ENCODE peak calls at places on chromosomes 12 and 14, in seven cellular contexts. One of them, this sample, is unnamed.
A peak's percentile ranks its signal among the peaks of the same experiment; 100 is the strongest.

GRCh38 chr14:74538411-74539391 is 45.1 kb downstream of the ISCA2 start:
- DNase-seq in endothelial cell of umbilical vein: no peak
- DNase-seq in GM06990: no peak
- DNase-seq in CD4-positive, alpha-beta T cell: no peak
- DNase-seq in lung: no peak
- DNase-seq in left ventricle myocardium inferior: no peak
- DNase-seq in fibroblast of mammary gland: no peak
- DNase-seq in this sample: no peak

GRCh38 chr14:56120091-56120632 is 2.0 kb downstream of the PELI2 start:
- DNase-seq in endothelial cell of umbilical vein: peak; percentile 65
- DNase-seq in GM06990: no peak
- DNase-seq in CD4-positive, alpha-beta T cell: no peak
- DNase-seq in lung: no peak
- DNase-seq in left ventricle myocardium inferior: no peak
- DNase-seq in fibroblast of mammary gland: peak; percentile 33
- DNase-seq in this sample: peak; percentile 19

GRCh38 chr12:109680521-109681030 is 33.0 kb upstream of the FAM222A start:
- DNase-seq in endothelial cell of umbilical vein: no peak
- DNase-seq in GM06990: no peak
- DNase-seq in CD4-positive, alpha-beta T cell: no peak
- DNase-seq in lung: no peak
- DNase-seq in left ventricle myocardium inferior: no peak
- DNase-seq in fibroblast of mammary gland: no peak
- DNase-seq in this sample: no peak

GRCh38 chr12:7162691-7163114 is 26.8 kb upstream of the PEX5 start:
- DNase-seq in endothelial cell of umbilical vein: no peak
- DNase-seq in GM06990: no peak
- DNase-seq in CD4-positive, alpha-beta T cell: peak; percentile 14
- DNase-seq in lung: peak; percentile 52
- DNase-seq in left ventricle myocardium inferior: no peak
- DNase-seq in fibroblast of mammary gland: no peak
- DNase-seq in this sample: no peak

GRCh38 chr14:65961004-65961403 is 525.2 kb upstream of the CCDC196 start:
- DNase-seq in endothelial cell of umbilical vein: peak; percentile 39
- DNase-seq in GM06990: peak; percentile 19
- DNase-seq in CD4-positive, alpha-beta T cell: peak; percentile 61
- DNase-seq in lung: peak; percentile 41
- DNase-seq in left ventricle myocardium inferior: peak; percentile 20
- DNase-seq in fibroblast of mammary gland: peak; percentile 62
- DNase-seq in this sample: peak; percentile 6

GRCh38 chr14:96130854-96131253 is 73.8 kb upstream of the BDKRB2 start:
- DNase-seq in endothelial cell of umbilical vein: no peak
- DNase-seq in GM06990: no peak
- DNase-seq in CD4-positive, alpha-beta T cell: no peak
- DNase-seq in lung: no peak
- DNase-seq in left ventricle myocardium inferior: no peak
- DNase-seq in fibroblast of mammary gland: peak; percentile 63
- DNase-seq in this sample: peak; percentile 31

GRCh38 chr12:77724367-77724957 is 106.2 kb upstream of the NAV3 start:
- DNase-seq in endothelial cell of umbilical vein: peak; percentile 61
- DNase-seq in GM06990: no peak
- DNase-seq in CD4-positive, alpha-beta T cell: no peak
- DNase-seq in lung: no peak
- DNase-seq in left ventricle myocardium inferior: no peak
- DNase-seq in fibroblast of mammary gland: peak; percentile 69
- DNase-seq in this sample: peak; percentile 61

GRCh38 chr12:105092336-105092735 is 8.1 kb upstream of the ALDH1L2 start:
- DNase-seq in endothelial cell of umbilical vein: no peak
- DNase-seq in GM06990: no peak
- DNase-seq in CD4-positive, alpha-beta T cell: no peak
- DNase-seq in lung: no peak
- DNase-seq in left ventricle myocardium inferior: no peak
- DNase-seq in fibroblast of mammary gland: no peak
- DNase-seq in this sample: no peak

GRCh38 chr12:72075401-72075800 is 136.8 kb downstream of the TPH2 start:
- DNase-seq in endothelial cell of umbilical vein: no peak
- DNase-seq in GM06990: no peak
- DNase-seq in CD4-positive, alpha-beta T cell: no peak
- DNase-seq in lung: no peak
- DNase-seq in left ventricle myocardium inferior: no peak
- DNase-seq in fibroblast of mammary gland: no peak
- DNase-seq in this sample: no peak

GRCh38 chr12:102539651-102540553 is 59.5 kb upstream of the IGF1 start:
- DNase-seq in endothelial cell of umbilical vein: no peak
- DNase-seq in GM06990: no peak
- DNase-seq in CD4-positive, alpha-beta T cell: no peak
- DNase-seq in lung: no peak
- DNase-seq in left ventricle myocardium inferior: no peak
- DNase-seq in fibroblast of mammary gland: peak; percentile 71
- DNase-seq in this sample: peak; percentile 95

GRCh38 chr12:31506907-31507306 is 84.0 kb downstream of the DENND5B start:
- DNase-seq in endothelial cell of umbilical vein: peak; percentile 72
- DNase-seq in GM06990: no peak
- DNase-seq in CD4-positive, alpha-beta T cell: no peak
- DNase-seq in lung: no peak
- DNase-seq in left ventricle myocardium inferior: no peak
- DNase-seq in fibroblast of mammary gland: no peak
- DNase-seq in this sample: peak; percentile 22

GRCh38 chr14:63308723-63309317 is 9.9 kb downstream of the GPHB5 start:
- DNase-seq in endothelial cell of umbilical vein: peak; percentile 57
- DNase-seq in GM06990: no peak
- DNase-seq in CD4-positive, alpha-beta T cell: no peak
- DNase-seq in lung: no peak
- DNase-seq in left ventricle myocardium inferior: no peak
- DNase-seq in fibroblast of mammary gland: peak; percentile 15
- DNase-seq in this sample: no peak

GRCh38 chr14:24117179-24117578 is 2.4 kb upstream of the NRL start:
- DNase-seq in endothelial cell of umbilical vein: no peak
- DNase-seq in GM06990: no peak
- DNase-seq in CD4-positive, alpha-beta T cell: no peak
- DNase-seq in lung: no peak
- DNase-seq in left ventricle myocardium inferior: no peak
- DNase-seq in fibroblast of mammary gland: no peak
- DNase-seq in this sample: no peak

GRCh38 chr14:23569443-23570151 is 2.0 kb upstream of the AP1G2 start:
- DNase-seq in endothelial cell of umbilical vein: no peak
- DNase-seq in GM06990: no peak
- DNase-seq in CD4-positive, alpha-beta T cell: no peak
- DNase-seq in lung: no peak
- DNase-seq in left ventricle myocardium inferior: no peak
- DNase-seq in fibroblast of mammary gland: no peak
- DNase-seq in this sample: peak; percentile 19

GRCh38 chr12:78181544-78182162 is 351.0 kb downstream of the NAV3 start:
- DNase-seq in endothelial cell of umbilical vein: peak; percentile 56
- DNase-seq in GM06990: no peak
- DNase-seq in CD4-positive, alpha-beta T cell: no peak
- DNase-seq in lung: no peak
- DNase-seq in left ventricle myocardium inferior: no peak
- DNase-seq in fibroblast of mammary gland: peak; percentile 38
- DNase-seq in this sample: no peak

GRCh38 chr14:39229222-39229543 is 4.5 kb upstream of the MIA2 start:
- DNase-seq in endothelial cell of umbilical vein: no peak
- DNase-seq in GM06990: peak; percentile 18
- DNase-seq in CD4-positive, alpha-beta T cell: peak; percentile 22
- DNase-seq in lung: no peak
- DNase-seq in left ventricle myocardium inferior: no peak
- DNase-seq in fibroblast of mammary gland: peak; percentile 53
- DNase-seq in this sample: no peak

GRCh38 chr12:39490500-39491276 is 47.8 kb upstream of the KIF21A start:
- DNase-seq in endothelial cell of umbilical vein: no peak
- DNase-seq in GM06990: no peak
- DNase-seq in CD4-positive, alpha-beta T cell: no peak
- DNase-seq in lung: no peak
- DNase-seq in left ventricle myocardium inferior: no peak
- DNase-seq in fibroblast of mammary gland: peak; percentile 96
- DNase-seq in this sample: no peak

GRCh38 chr14:70201994-70202393 is 13.2 kb upstream of the SLC8A3 start:
- DNase-seq in endothelial cell of umbilical vein: no peak
- DNase-seq in GM06990: no peak
- DNase-seq in CD4-positive, alpha-beta T cell: no peak
- DNase-seq in lung: no peak
- DNase-seq in left ventricle myocardium inferior: no peak
- DNase-seq in fibroblast of mammary gland: no peak
- DNase-seq in this sample: no peak

GRCh38 chr12:29396774-29397173 is 15.8 kb upstream of the ERGIC2 start:
- DNase-seq in endothelial cell of umbilical vein: no peak
- DNase-seq in GM06990: no peak
- DNase-seq in CD4-positive, alpha-beta T cell: no peak
- DNase-seq in lung: no peak
- DNase-seq in left ventricle myocardium inferior: no peak
- DNase-seq in fibroblast of mammary gland: no peak
- DNase-seq in this sample: peak; percentile 4

GRCh38 chr12:15522574-15523187 is 200.4 kb downstream of the PTPRO start:
- DNase-seq in endothelial cell of umbilical vein: peak; percentile 54
- DNase-seq in GM06990: no peak
- DNase-seq in CD4-positive, alpha-beta T cell: no peak
- DNase-seq in lung: no peak
- DNase-seq in left ventricle myocardium inferior: no peak
- DNase-seq in fibroblast of mammary gland: peak; percentile 75
- DNase-seq in this sample: peak; percentile 52

GRCh38 chr14:29821665-29822429 is 105.8 kb downstream of the PRKD1 start:
- DNase-seq in endothelial cell of umbilical vein: no peak
- DNase-seq in GM06990: no peak
- DNase-seq in CD4-positive, alpha-beta T cell: no peak
- DNase-seq in lung: no peak
- DNase-seq in left ventricle myocardium inferior: no peak
- DNase-seq in fibroblast of mammary gland: peak; percentile 28
- DNase-seq in this sample: no peak

GRCh38 chr14:34912966-34913365 is 37.8 kb upstream of the BAZ1A start:
- DNase-seq in endothelial cell of umbilical vein: no peak
- DNase-seq in GM06990: no peak
- DNase-seq in CD4-positive, alpha-beta T cell: no peak
- DNase-seq in lung: no peak
- DNase-seq in left ventricle myocardium inferior: no peak
- DNase-seq in fibroblast of mammary gland: no peak
- DNase-seq in this sample: no peak

GRCh38 chr14:34911209-34912150 is 36.3 kb upstream of the BAZ1A start:
- DNase-seq in endothelial cell of umbilical vein: peak; percentile 26
- DNase-seq in GM06990: no peak
- DNase-seq in CD4-positive, alpha-beta T cell: no peak
- DNase-seq in lung: no peak
- DNase-seq in left ventricle myocardium inferior: no peak
- DNase-seq in fibroblast of mammary gland: peak; percentile 45
- DNase-seq in this sample: peak; percentile 55

GRCh38 chr14:34913619-34914018 is 38.5 kb upstream of the BAZ1A start:
- DNase-seq in endothelial cell of umbilical vein: no peak
- DNase-seq in GM06990: no peak
- DNase-seq in CD4-positive, alpha-beta T cell: no peak
- DNase-seq in lung: no peak
- DNase-seq in left ventricle myocardium inferior: no peak
- DNase-seq in fibroblast of mammary gland: no peak
- DNase-seq in this sample: no peak

GRCh38 chr14:34906287-34906686 is 31.1 kb upstream of the BAZ1A start:
- DNase-seq in endothelial cell of umbilical vein: no peak
- DNase-seq in GM06990: no peak
- DNase-seq in CD4-positive, alpha-beta T cell: no peak
- DNase-seq in lung: no peak
- DNase-seq in left ventricle myocardium inferior: no peak
- DNase-seq in fibroblast of mammary gland: no peak
- DNase-seq in this sample: no peak

DNA sequence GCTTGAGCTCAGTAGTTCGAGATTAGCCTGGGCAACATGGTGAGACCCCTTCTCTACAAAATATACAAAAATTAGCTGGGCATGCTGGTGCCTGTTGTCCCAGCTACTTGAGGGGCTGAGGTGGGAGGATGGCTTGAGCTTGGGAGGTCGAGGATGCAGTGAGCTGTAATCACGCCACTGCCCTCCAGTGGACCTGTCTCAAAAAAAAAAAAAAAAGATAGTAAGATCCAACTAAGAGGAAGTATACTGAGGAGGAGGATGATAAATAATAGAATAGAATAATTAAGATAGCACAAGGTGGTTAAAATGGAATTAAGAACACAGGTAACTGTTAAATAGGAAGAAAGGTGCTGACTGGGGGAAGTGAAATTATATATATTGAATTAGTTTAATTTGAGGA is 37.0 kb upstream of the BAZ1A start:
- DNase-seq in endothelial cell of umbilical vein: no peak
- DNase-seq in GM06990: no peak
- DNase-seq in CD4-positive, alpha-beta T cell: no peak
- DNase-seq in lung: no peak
- DNase-seq in left ventricle myocardium inferior: no peak
- DNase-seq in fibroblast of mammary gland: peak; percentile 12
- DNase-seq in this sample: no peak
- TF ChIP-seq CTCF in endothelial cell of umbilical vein: no peak
- TF ChIP-seq CTCF in GM06990: no peak
- TF ChIP-seq CTCF in CD4-positive, alpha-beta T cell: peak; percentile 19
- TF ChIP-seq CTCF in lung: no peak
- TF ChIP-seq CTCF in left ventricle myocardium inferior: no peak
- TF ChIP-seq CTCF in fibroblast of mammary gland: no peak
- TF ChIP-seq CTCF in this sample: peak; percentile 32

GRCh38 chr12:62813031-62813829 is 121.7 kb downstream of the PPM1H start:
- DNase-seq in endothelial cell of umbilical vein: peak; percentile 68
- DNase-seq in GM06990: no peak
- DNase-seq in CD4-positive, alpha-beta T cell: no peak
- DNase-seq in lung: peak; percentile 46
- DNase-seq in left ventricle myocardium inferior: peak; percentile 68
- DNase-seq in fibroblast of mammary gland: peak; percentile 70
- DNase-seq in this sample: peak; percentile 32
- TF ChIP-seq CTCF in endothelial cell of umbilical vein: peak; percentile 82
- TF ChIP-seq CTCF in GM06990: peak; percentile 85
- TF ChIP-seq CTCF in CD4-positive, alpha-beta T cell: peak; percentile 67
- TF ChIP-seq CTCF in lung: peak; percentile 31
- TF ChIP-seq CTCF in left ventricle myocardium inferior: peak; percentile 82
- TF ChIP-seq CTCF in fibroblast of mammary gland: peak; percentile 89
- TF ChIP-seq CTCF in this sample: peak; percentile 83

GRCh38 chr14:22164616-22165015 is 424.4 kb downstream of the DAD1 start:
- DNase-seq in endothelial cell of umbilical vein: peak; percentile 32
- DNase-seq in GM06990: no peak
- DNase-seq in CD4-positive, alpha-beta T cell: no peak
- DNase-seq in lung: no peak
- DNase-seq in left ventricle myocardium inferior: no peak
- DNase-seq in fibroblast of mammary gland: no peak
- DNase-seq in this sample: no peak

GRCh38 chr14:22158560-22158959 is 430.5 kb downstream of the DAD1 start:
- DNase-seq in endothelial cell of umbilical vein: no peak
- DNase-seq in GM06990: no peak
- DNase-seq in CD4-positive, alpha-beta T cell: no peak
- DNase-seq in lung: no peak
- DNase-seq in left ventricle myocardium inferior: no peak
- DNase-seq in fibroblast of mammary gland: no peak
- DNase-seq in this sample: no peak

GRCh38 chr14:22159049-22159448 is 430.0 kb downstream of the DAD1 start:
- DNase-seq in endothelial cell of umbilical vein: no peak
- DNase-seq in GM06990: no peak
- DNase-seq in CD4-positive, alpha-beta T cell: no peak
- DNase-seq in lung: no peak
- DNase-seq in left ventricle myocardium inferior: no peak
- DNase-seq in fibroblast of mammary gland: no peak
- DNase-seq in this sample: no peak

GRCh38 chr14:22159968-22160367 is 429.1 kb downstream of the DAD1 start:
- DNase-seq in endothelial cell of umbilical vein: no peak
- DNase-seq in GM06990: no peak
- DNase-seq in CD4-positive, alpha-beta T cell: no peak
- DNase-seq in lung: no peak
- DNase-seq in left ventricle myocardium inferior: no peak
- DNase-seq in fibroblast of mammary gland: no peak
- DNase-seq in this sample: no peak

GRCh38 chr14:22163051-22163450 is 426.0 kb downstream of the DAD1 start:
- DNase-seq in endothelial cell of umbilical vein: peak; percentile 23
- DNase-seq in GM06990: no peak
- DNase-seq in CD4-positive, alpha-beta T cell: no peak
- DNase-seq in lung: no peak
- DNase-seq in left ventricle myocardium inferior: no peak
- DNase-seq in fibroblast of mammary gland: peak; percentile 5
- DNase-seq in this sample: no peak
- TF ChIP-seq CTCF in endothelial cell of umbilical vein: peak; percentile 7
- TF ChIP-seq CTCF in GM06990: peak; percentile 15
- TF ChIP-seq CTCF in CD4-positive, alpha-beta T cell: no peak
- TF ChIP-seq CTCF in lung: no peak
- TF ChIP-seq CTCF in left ventricle myocardium inferior: peak; percentile 28
- TF ChIP-seq CTCF in fibroblast of mammary gland: no peak
- TF ChIP-seq CTCF in this sample: peak; percentile 43

GRCh38 chr14:100653409-100653808 is 66.2 kb upstream of the BEGAIN start:
- DNase-seq in endothelial cell of umbilical vein: no peak
- DNase-seq in GM06990: no peak
- DNase-seq in CD4-positive, alpha-beta T cell: no peak
- DNase-seq in lung: no peak
- DNase-seq in left ventricle myocardium inferior: no peak
- DNase-seq in fibroblast of mammary gland: no peak
- DNase-seq in this sample: no peak
- TF ChIP-seq CTCF in endothelial cell of umbilical vein: peak; percentile 73
- TF ChIP-seq CTCF in GM06990: peak; percentile 88
- TF ChIP-seq CTCF in CD4-positive, alpha-beta T cell: peak; percentile 51
- TF ChIP-seq CTCF in lung: no peak
- TF ChIP-seq CTCF in left ventricle myocardium inferior: peak; percentile 33
- TF ChIP-seq CTCF in fibroblast of mammary gland: peak; percentile 47
- TF ChIP-seq CTCF in this sample: peak; percentile 79

This sample was measured in HFFc6.